ENCODE peak calls at places on chromosomes 4 and X, in six cellular contexts. K is stimulated activated CD8-positive, alpha-beta memory T cell treated with anti-CD3 and anti-CD28 coated beads, Interleukin-7, amount 100 ng/mL, for 1 hour; C is activated T-helper 2 cell treated with anti-CD3 and anti-CD28 coated beads, Interferon-gamma antibody, Interleukin-2, Interleukin-4, amounts not matched to agents 10 μg/mL and 5 μg/mL and 100 μg/mL, durations not matched to agents 14 hours and 24 hours and 36 hours; H is progenitor cell of endocrine pancreas; I is T follicular helper cell; E is Calu3. Q is an unnamed sample.

GRCh38 chrX:16870095-16870860 is at the start of gene RBBP7:
- DNase-seq in C (peak), I (peak), E (peak), H (peak), K (peak), Q (peak)

GRCh38 chr4:87093443-87094123 is 126.8 kb downstream of the KLHL8 start:
- DNase-seq in K (no peak), I (peak), E (peak), C (no peak), H (no peak), Q (no peak)

GRCh38 chrX:16578218-16578617 is 71.7 kb upstream of the S100G start:
- DNase-seq in E (no peak), C (no peak), I (no peak), H (no peak), K (no peak), Q (no peak)

GRCh38 chrX:119455264-119455663 is 13.0 kb upstream of the SLC25A5 start:
- DNase-seq in H (no peak), I (no peak), E (no peak), K (no peak), C (no peak), Q (no peak)

GRCh38 chrX:52923781-52924241 is 26.7 kb downstream of the FAM156B start:
- DNase-seq in K (no peak), E (no peak), C (no peak), I (no peak), H (no peak), Q (peak)

GRCh38 chr4:3879681-3880594 is 113.8 kb downstream of the ADRA2C start:
- DNase-seq in K (no peak), I (no peak), C (no peak), E (no peak), H (no peak), Q (no peak)

GRCh38 chr4:153748378-153748777 is 11.4 kb downstream of the RNF175 start:
- DNase-seq in K (no peak), E (peak), I (no peak), C (no peak), H (no peak), Q (peak)

GRCh38 chr4:6439120-6439757 is 33.2 kb downstream of the PPP2R2C start:
- DNase-seq in I (no peak), K (no peak), E (no peak), H (no peak), C (no peak), Q (no peak)

GRCh38 chr4:80086296-80086695 is 13.3 kb upstream of the ANTXR2 start:
- DNase-seq in I (no peak), K (no peak), H (no peak), C (no peak), E (no peak), Q (no peak)

GRCh38 chr4:149795256-149795655 is 20.4 kb downstream of the IQCM start:
- DNase-seq in I (no peak), C (no peak), E (no peak), H (no peak), K (no peak), Q (no peak)

GRCh38 chr4:48681856-48682255 is 98.2 kb downstream of the FRYL start:
- DNase-seq in E (peak), K (no peak), H (no peak), C (no peak), I (no peak), Q (no peak)

GRCh38 chr4:8516996-8517550 is 63.1 kb upstream of the GPR78 start:
- DNase-seq in I (no peak), C (no peak), H (no peak), K (no peak), E (no peak), Q (no peak)

GRCh38 chrX:20267924-20268701 is 1.4 kb upstream of the RPS6KA3 start:
- DNase-seq in H (peak), I (no peak), E (no peak), K (no peak), C (no peak), Q (no peak)

GRCh38 chrX:11401966-11402365 is 108.8 kb downstream of the AMELX start:
- DNase-seq in C (no peak), I (no peak), H (no peak), K (no peak), E (no peak), Q (no peak)

GRCh38 chrX:13778916-13779315 is 38.0 kb downstream of the GPM6B start:
- DNase-seq in C (no peak), K (no peak), H (no peak), E (no peak), I (no peak), Q (no peak)

GRCh38 chr4:28792917-28793597 is 1927.1 kb upstream of the PCDH7 start:
- DNase-seq in H (no peak), K (no peak), E (no peak), I (no peak), C (no peak), Q (no peak)

GRCh38 chr4:16196482-16197393 is 29.5 kb downstream of the TAPT1 start:
- DNase-seq in C (no peak), H (no peak), E (peak), K (no peak), I (no peak), Q (no peak)

GRCh38 chrX:136616987-136617685 is 30.8 kb upstream of the CD40LG start:
- DNase-seq in K (no peak), I (no peak), E (no peak), C (peak), H (no peak), Q (no peak)

GRCh38 chrX:131067846-131068745 is 9.9 kb downstream of the ARHGAP36 start:
- DNase-seq in H (no peak), I (no peak), E (no peak), K (no peak), C (no peak), Q (no peak)

GRCh38 chrX:39137363-39137954 is 336.2 kb downstream of the MID1IP1 start:
- DNase-seq in I (no peak), C (no peak), H (no peak), K (no peak), E (no peak), Q (no peak)

GRCh38 chrX:72360326-72360725 is 54.6 kb upstream of the CITED1 start:
- DNase-seq in C (no peak), I (no peak), E (no peak), K (no peak), H (no peak), Q (no peak)